ENCODE peak calls at places on chromosomes 11 and 22, in six cellular contexts. One of them, this sample, is unnamed.

GRCh38 chr11:77065878-77066228 is 918 bp upstream of the CAPN5 start:
- DNase-seq in stimulated activated CD8-positive, alpha-beta memory T cell treated with anti-CD3 and anti-CD28 coated beads, Interleukin-4, amount 100 ng/mL, for 1 hour: no peak
- DNase-seq in Peyer's patch: peak
- DNase-seq in RPMI8226: no peak
- DNase-seq in T-helper 1 cell: no peak
- DNase-seq in BJ: no peak
- DNase-seq in this sample: no peak

GRCh38 chr11:14905104-14906033 is 13.3 kb upstream of the CYP2R1 start:
- DNase-seq in stimulated activated CD8-positive, alpha-beta memory T cell treated with anti-CD3 and anti-CD28 coated beads, Interleukin-4, amount 100 ng/mL, for 1 hour: no peak
- DNase-seq in Peyer's patch: peak
- DNase-seq in RPMI8226: peak
- DNase-seq in T-helper 1 cell: peak
- DNase-seq in BJ: no peak
- DNase-seq in this sample: no peak

GRCh38 chr11:105236631-105237030 is 97.1 kb upstream of the CARD18 start:
- DNase-seq in stimulated activated CD8-positive, alpha-beta memory T cell treated with anti-CD3 and anti-CD28 coated beads, Interleukin-4, amount 100 ng/mL, for 1 hour: no peak
- DNase-seq in Peyer's patch: no peak
- DNase-seq in RPMI8226: no peak
- DNase-seq in T-helper 1 cell: no peak
- DNase-seq in BJ: peak
- DNase-seq in this sample: peak

GRCh38 chr22:42757475-42757874 is 36.8 kb upstream of the A4GALT start:
- DNase-seq in stimulated activated CD8-positive, alpha-beta memory T cell treated with anti-CD3 and anti-CD28 coated beads, Interleukin-4, amount 100 ng/mL, for 1 hour: no peak
- DNase-seq in Peyer's patch: no peak
- DNase-seq in RPMI8226: no peak
- DNase-seq in T-helper 1 cell: no peak
- DNase-seq in BJ: no peak
- DNase-seq in this sample: no peak

GRCh38 chr11:129384415-129384814 is 8.8 kb downstream of the BARX2 start:
- DNase-seq in stimulated activated CD8-positive, alpha-beta memory T cell treated with anti-CD3 and anti-CD28 coated beads, Interleukin-4, amount 100 ng/mL, for 1 hour: no peak
- DNase-seq in Peyer's patch: no peak
- DNase-seq in RPMI8226: no peak
- DNase-seq in T-helper 1 cell: no peak
- DNase-seq in BJ: no peak
- DNase-seq in this sample: no peak

GRCh38 chr11:73195191-73196007 is 22.7 kb upstream of the P2RY2 start:
- DNase-seq in stimulated activated CD8-positive, alpha-beta memory T cell treated with anti-CD3 and anti-CD28 coated beads, Interleukin-4, amount 100 ng/mL, for 1 hour: no peak
- DNase-seq in Peyer's patch: peak
- DNase-seq in RPMI8226: no peak
- DNase-seq in T-helper 1 cell: no peak
- DNase-seq in BJ: no peak
- DNase-seq in this sample: no peak

GRCh38 chr11:105179542-105180278 is 40.1 kb upstream of the CARD18 start:
- DNase-seq in stimulated activated CD8-positive, alpha-beta memory T cell treated with anti-CD3 and anti-CD28 coated beads, Interleukin-4, amount 100 ng/mL, for 1 hour: no peak
- DNase-seq in Peyer's patch: no peak
- DNase-seq in RPMI8226: no peak
- DNase-seq in T-helper 1 cell: no peak
- DNase-seq in BJ: no peak
- DNase-seq in this sample: no peak

GRCh38 chr11:107961480-107961879 is 33.2 kb downstream of the RAB39A start:
- DNase-seq in stimulated activated CD8-positive, alpha-beta memory T cell treated with anti-CD3 and anti-CD28 coated beads, Interleukin-4, amount 100 ng/mL, for 1 hour: no peak
- DNase-seq in Peyer's patch: no peak
- DNase-seq in RPMI8226: no peak
- DNase-seq in T-helper 1 cell: no peak
- DNase-seq in BJ: no peak
- DNase-seq in this sample: no peak

GRCh38 chr22:19879248-19879575 is 24.5 kb upstream of the GNB1L start:
- DNase-seq in stimulated activated CD8-positive, alpha-beta memory T cell treated with anti-CD3 and anti-CD28 coated beads, Interleukin-4, amount 100 ng/mL, for 1 hour: no peak
- DNase-seq in Peyer's patch: peak
- DNase-seq in RPMI8226: no peak
- DNase-seq in T-helper 1 cell: no peak
- DNase-seq in BJ: no peak
- DNase-seq in this sample: no peak

GRCh38 chr11:3929232-3929631 is 73.8 kb downstream of the STIM1 start:
- DNase-seq in stimulated activated CD8-positive, alpha-beta memory T cell treated with anti-CD3 and anti-CD28 coated beads, Interleukin-4, amount 100 ng/mL, for 1 hour: no peak
- DNase-seq in Peyer's patch: no peak
- DNase-seq in RPMI8226: no peak
- DNase-seq in T-helper 1 cell: no peak
- DNase-seq in BJ: no peak
- DNase-seq in this sample: no peak

GRCh38 chr22:48695251-48695650 is 1132.4 kb downstream of the BRD1 start:
- DNase-seq in stimulated activated CD8-positive, alpha-beta memory T cell treated with anti-CD3 and anti-CD28 coated beads, Interleukin-4, amount 100 ng/mL, for 1 hour: no peak
- DNase-seq in Peyer's patch: no peak
- DNase-seq in RPMI8226: no peak
- DNase-seq in T-helper 1 cell: no peak
- DNase-seq in BJ: no peak
- DNase-seq in this sample: no peak

GRCh38 chr11:69840371-69841169 is 21.4 kb upstream of the FGF3 start:
- DNase-seq in stimulated activated CD8-positive, alpha-beta memory T cell treated with anti-CD3 and anti-CD28 coated beads, Interleukin-4, amount 100 ng/mL, for 1 hour: no peak
- DNase-seq in Peyer's patch: peak
- DNase-seq in RPMI8226: peak
- DNase-seq in T-helper 1 cell: no peak
- DNase-seq in BJ: no peak
- DNase-seq in this sample: no peak

GRCh38 chr11:33262016-33262638 is 4.9 kb downstream of the HIPK3 start:
- DNase-seq in stimulated activated CD8-positive, alpha-beta memory T cell treated with anti-CD3 and anti-CD28 coated beads, Interleukin-4, amount 100 ng/mL, for 1 hour: no peak
- DNase-seq in Peyer's patch: no peak
- DNase-seq in RPMI8226: peak
- DNase-seq in T-helper 1 cell: no peak
- DNase-seq in BJ: no peak
- DNase-seq in this sample: no peak

GRCh38 chr11:96052921-96053631 is 129.2 kb upstream of the MTMR2 start:
- DNase-seq in stimulated activated CD8-positive, alpha-beta memory T cell treated with anti-CD3 and anti-CD28 coated beads, Interleukin-4, amount 100 ng/mL, for 1 hour: no peak
- DNase-seq in Peyer's patch: no peak
- DNase-seq in RPMI8226: peak
- DNase-seq in T-helper 1 cell: no peak
- DNase-seq in BJ: no peak
- DNase-seq in this sample: no peak

GRCh38 chr11:131762346-131763110 is 392.1 kb downstream of the NTM start:
- DNase-seq in stimulated activated CD8-positive, alpha-beta memory T cell treated with anti-CD3 and anti-CD28 coated beads, Interleukin-4, amount 100 ng/mL, for 1 hour: no peak
- DNase-seq in Peyer's patch: no peak
- DNase-seq in RPMI8226: no peak
- DNase-seq in T-helper 1 cell: no peak
- DNase-seq in BJ: no peak
- DNase-seq in this sample: no peak

GRCh38 chr11:92413757-92414513 is 189.3 kb downstream of the FAT3 start:
- DNase-seq in stimulated activated CD8-positive, alpha-beta memory T cell treated with anti-CD3 and anti-CD28 coated beads, Interleukin-4, amount 100 ng/mL, for 1 hour: no peak
- DNase-seq in Peyer's patch: no peak
- DNase-seq in RPMI8226: no peak
- DNase-seq in T-helper 1 cell: no peak
- DNase-seq in BJ: no peak
- DNase-seq in this sample: no peak

GRCh38 chr11:80083561-80083960 is 642.7 kb upstream of the TENM4 start:
- DNase-seq in stimulated activated CD8-positive, alpha-beta memory T cell treated with anti-CD3 and anti-CD28 coated beads, Interleukin-4, amount 100 ng/mL, for 1 hour: no peak
- DNase-seq in Peyer's patch: no peak
- DNase-seq in RPMI8226: no peak
- DNase-seq in T-helper 1 cell: no peak
- DNase-seq in BJ: no peak
- DNase-seq in this sample: no peak

GRCh38 chr11:119759324-119759723 is 30.3 kb upstream of the NECTIN1 start:
- DNase-seq in stimulated activated CD8-positive, alpha-beta memory T cell treated with anti-CD3 and anti-CD28 coated beads, Interleukin-4, amount 100 ng/mL, for 1 hour: no peak
- DNase-seq in Peyer's patch: no peak
- DNase-seq in RPMI8226: no peak
- DNase-seq in T-helper 1 cell: no peak
- DNase-seq in BJ: no peak
- DNase-seq in this sample: peak

GRCh38 chr11:75188671-75189070 is 37.8 kb downstream of the SLCO2B1 start:
- DNase-seq in stimulated activated CD8-positive, alpha-beta memory T cell treated with anti-CD3 and anti-CD28 coated beads, Interleukin-4, amount 100 ng/mL, for 1 hour: no peak
- DNase-seq in Peyer's patch: no peak
- DNase-seq in RPMI8226: no peak
- DNase-seq in T-helper 1 cell: no peak
- DNase-seq in BJ: no peak
- DNase-seq in this sample: no peak

GRCh38 chr11:65477271-65478029 is 21.4 kb upstream of the MALAT1 start:
- DNase-seq in stimulated activated CD8-positive, alpha-beta memory T cell treated with anti-CD3 and anti-CD28 coated beads, Interleukin-4, amount 100 ng/mL, for 1 hour: peak
- DNase-seq in Peyer's patch: peak
- DNase-seq in RPMI8226: peak
- DNase-seq in T-helper 1 cell: peak
- DNase-seq in BJ: no peak
- DNase-seq in this sample: no peak

GRCh38 chr11:123430736-123431356 is 777 bp downstream of the GRAMD1B start:
- DNase-seq in stimulated activated CD8-positive, alpha-beta memory T cell treated with anti-CD3 and anti-CD28 coated beads, Interleukin-4, amount 100 ng/mL, for 1 hour: peak
- DNase-seq in Peyer's patch: peak
- DNase-seq in RPMI8226: peak
- DNase-seq in T-helper 1 cell: peak
- DNase-seq in BJ: no peak
- DNase-seq in this sample: no peak

GRCh38 chr11:84853841-84854497 is 773.2 kb downstream of the DLG2 start:
- DNase-seq in stimulated activated CD8-positive, alpha-beta memory T cell treated with anti-CD3 and anti-CD28 coated beads, Interleukin-4, amount 100 ng/mL, for 1 hour: no peak
- DNase-seq in Peyer's patch: no peak
- DNase-seq in RPMI8226: no peak
- DNase-seq in T-helper 1 cell: no peak
- DNase-seq in BJ: no peak
- DNase-seq in this sample: no peak

GRCh38 chr11:36177837-36178236 is 111.4 kb downstream of the COMMD9 start:
- DNase-seq in stimulated activated CD8-positive, alpha-beta memory T cell treated with anti-CD3 and anti-CD28 coated beads, Interleukin-4, amount 100 ng/mL, for 1 hour: no peak
- DNase-seq in Peyer's patch: no peak
- DNase-seq in RPMI8226: no peak
- DNase-seq in T-helper 1 cell: no peak
- DNase-seq in BJ: no peak
- DNase-seq in this sample: no peak

GRCh38 chr11:2258501-2259465 is 11.6 kb downstream of the ASCL2 start:
- DNase-seq in stimulated activated CD8-positive, alpha-beta memory T cell treated with anti-CD3 and anti-CD28 coated beads, Interleukin-4, amount 100 ng/mL, for 1 hour: no peak
- DNase-seq in Peyer's patch: peak
- DNase-seq in RPMI8226: no peak
- DNase-seq in T-helper 1 cell: no peak
- DNase-seq in BJ: no peak
- DNase-seq in this sample: no peak

GRCh38 chr11:93822359-93822758 is 28.1 kb downstream of the VSTM5 start:
- DNase-seq in stimulated activated CD8-positive, alpha-beta memory T cell treated with anti-CD3 and anti-CD28 coated beads, Interleukin-4, amount 100 ng/mL, for 1 hour: no peak
- DNase-seq in Peyer's patch: no peak
- DNase-seq in RPMI8226: no peak
- DNase-seq in T-helper 1 cell: no peak
- DNase-seq in BJ: no peak
- DNase-seq in this sample: no peak

This sample was measured in non-pigmented ciliary epithelial cell.